ENCODE peak calls at places on chromosomes 11 and 22, in four cellular contexts. O is hepatocyte, N is neural progenitor cell, V is cardiac fibroblast. M is an unnamed sample.

GRCh38 chr22:46823248-46823647 is 60.8 kb downstream of the TBC1D22A start:
- DNase-seq in O (no peak), V (no peak), N (no peak), M (no peak)

GRCh38 chr22:40265783-40266182 is 80.5 kb upstream of the ADSL start:
- DNase-seq in O (no peak), V (no peak), N (no peak), M (no peak)

GRCh38 chr11:11403763-11404725 is 51.0 kb upstream of the CSNK2A3 start:
- DNase-seq in V (peak), O (peak), N (peak), M (no peak)

GRCh38 chr11:132111781-132112380 is 741.5 kb downstream of the NTM start:
- DNase-seq in N (no peak), O (no peak), V (peak), M (no peak)

GRCh38 chr11:128757235-128757711 is 63.4 kb downstream of the FLI1 start:
- DNase-seq in O (no peak), V (peak), N (no peak), M (no peak)

GRCh38 chr11:97389270-97389669 is 999.5 kb downstream of the JRKL start:
- DNase-seq in N (no peak), V (no peak), O (no peak), M (no peak)

GRCh38 chr11:60168306-60168705 is 14.6 kb downstream of the MS4A6A start:
- DNase-seq in V (no peak), N (no peak), O (no peak), M (no peak)

GRCh38 chr11:132231656-132232173 is 861.3 kb downstream of the NTM start:
- DNase-seq in N (no peak), O (no peak), V (no peak), M (no peak)

GRCh38 chr22:46763051-46763705 is 728 bp downstream of the TBC1D22A start:
- DNase-seq in N (no peak), V (peak), O (no peak), M (no peak)

GRCh38 chr11:111731839-111732238 is 34.4 kb downstream of the PPP2R1B start:
- DNase-seq in V (no peak), N (no peak), O (no peak), M (no peak)

GRCh38 chr11:117037279-117037951 is 60.8 kb downstream of the SIK3 start:
- DNase-seq in V (peak), O (no peak), N (no peak), M (no peak)

GRCh38 chr11:67421421-67422031 is 6.0 kb downstream of the CARNS1 start:
- DNase-seq in V (no peak), N (no peak), O (no peak), M (no peak)

GRCh38 chr11:16791494-16791961 is 53.1 kb downstream of the C11orf58 start:
- DNase-seq in V (peak), O (peak), N (no peak), M (peak)

GRCh38 chr11:116642902-116643301 is 129.9 kb downstream of the BUD13 start:
- DNase-seq in V (no peak), O (no peak), N (no peak), M (no peak)

GRCh38 chr11:110177057-110177397 is 83.8 kb downstream of the ZC3H12C start:
- DNase-seq in O (no peak), N (no peak), V (no peak), M (no peak)

GRCh38 chr11:74212533-74212932 is 41.4 kb downstream of the PPME1 start:
- DNase-seq in O (no peak), N (no peak), V (no peak), M (no peak)

GRCh38 chr11:118156531-118157185 is 4.0 kb upstream of the SCN4B start:
- DNase-seq in N (peak), O (peak), V (no peak), M (no peak)

GRCh38 chr11:105732611-105733010 is 122.7 kb downstream of the GRIA4 start:
- DNase-seq in V (no peak), O (no peak), N (no peak), M (peak)

GRCh38 chr11:57649826-57650738 is at the start of gene YPEL4:
- DNase-seq in O (peak), V (peak), N (peak), M (no peak)

GRCh38 chr11:108961095-108961494 is 296.2 kb downstream of the DDX10 start:
- DNase-seq in O (no peak), V (no peak), N (no peak), M (no peak)

GRCh38 chr11:113841691-113842090 is 33.7 kb downstream of the USP28 start:
- DNase-seq in O (no peak), V (no peak), N (no peak), M (no peak)

GRCh38 chr11:58024601-58025091 is 965 bp downstream of the OR9Q1 start:
- DNase-seq in N (no peak), V (peak), O (no peak), M (peak)

GRCh38 chr11:57885298-57886035 is 123.9 kb downstream of the CTNND1 start:
- DNase-seq in V (peak), O (peak), N (peak), M (no peak)

GRCh38 chr22:37233751-37234631 is 10.1 kb downstream of the RAC2 start:
- DNase-seq in N (no peak), O (no peak), V (peak), M (no peak)

GRCh38 chr11:106420686-106421085 is 343.2 kb downstream of the AASDHPPT start:
- DNase-seq in V (no peak), O (no peak), N (no peak), M (no peak)

GRCh38 chr11:75547617-75548054 is 14.4 kb upstream of the SERPINH1 start:
- DNase-seq in V (peak), O (peak), N (peak), M (no peak)

GRCh38 chr22:42780070-42780540 is 59.4 kb upstream of the A4GALT start:
- DNase-seq in N (peak), V (peak), O (peak), M (peak)

GRCh38 chr22:38429460-38430128 is 25.4 kb downstream of the KCNJ4 start:
- DNase-seq in N (no peak), V (no peak), O (no peak), M (no peak)

GRCh38 chr22:23531283-23531921 is 48.7 kb downstream of the IGLL1 start:
- DNase-seq in N (no peak), V (no peak), O (no peak), M (no peak)

DNA sequence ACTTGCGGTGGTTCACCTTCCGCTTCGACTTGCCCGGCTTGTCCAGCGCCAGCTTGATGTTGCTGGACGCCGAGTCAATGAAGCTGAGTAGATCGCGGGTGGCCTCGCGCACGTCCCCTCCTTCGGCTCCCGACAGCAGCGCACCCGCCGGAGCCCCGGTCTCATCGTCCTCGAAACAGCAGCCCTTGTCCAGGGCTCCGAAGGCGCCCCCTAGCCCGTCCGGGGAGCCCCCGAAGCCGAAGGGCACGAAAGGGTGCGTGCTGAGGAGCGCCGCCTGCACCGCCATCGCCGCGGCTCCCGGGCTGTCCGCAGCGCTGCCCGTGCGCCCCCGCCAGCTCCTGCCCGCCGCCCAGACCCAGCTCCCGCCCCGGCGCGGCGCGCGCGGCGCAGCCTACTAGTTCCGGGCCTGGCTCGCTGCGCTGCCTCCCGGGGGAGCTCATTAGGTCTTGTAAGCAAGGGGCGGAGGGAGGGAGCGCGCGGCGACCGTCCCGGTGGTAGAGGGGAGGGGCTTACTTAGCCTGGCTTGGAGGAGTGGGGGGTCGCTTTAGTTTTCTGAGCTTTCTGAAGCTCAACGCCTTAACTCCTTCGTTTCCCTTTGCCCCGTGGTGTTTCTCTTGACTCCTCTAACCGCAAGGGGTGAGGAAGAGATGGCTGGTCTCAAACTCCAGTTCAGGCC is at the start of gene FAM181B:
- DNase-seq in N (peak), V (peak), O (peak), M (no peak)
- TF ChIP-seq CTCF in N (no peak), V (no peak), O (no peak), M (no peak)

GRCh38 chr11:126127284-126127845 is 64.7 kb upstream of the CDON start:
- DNase-seq in V (no peak), O (no peak), N (no peak), M (no peak)
- H3K4me3 ChIP-seq in V (no peak), O (no peak), N (no peak), M (no peak)

GRCh38 chr11:93921695-93922468 is 71.5 kb upstream of the VSTM5 start:
- DNase-seq in O (peak), V (peak), N (peak), M (no peak)
- TF ChIP-seq CTCF in O (peak), V (peak), N (peak), M (peak)

DNA sequence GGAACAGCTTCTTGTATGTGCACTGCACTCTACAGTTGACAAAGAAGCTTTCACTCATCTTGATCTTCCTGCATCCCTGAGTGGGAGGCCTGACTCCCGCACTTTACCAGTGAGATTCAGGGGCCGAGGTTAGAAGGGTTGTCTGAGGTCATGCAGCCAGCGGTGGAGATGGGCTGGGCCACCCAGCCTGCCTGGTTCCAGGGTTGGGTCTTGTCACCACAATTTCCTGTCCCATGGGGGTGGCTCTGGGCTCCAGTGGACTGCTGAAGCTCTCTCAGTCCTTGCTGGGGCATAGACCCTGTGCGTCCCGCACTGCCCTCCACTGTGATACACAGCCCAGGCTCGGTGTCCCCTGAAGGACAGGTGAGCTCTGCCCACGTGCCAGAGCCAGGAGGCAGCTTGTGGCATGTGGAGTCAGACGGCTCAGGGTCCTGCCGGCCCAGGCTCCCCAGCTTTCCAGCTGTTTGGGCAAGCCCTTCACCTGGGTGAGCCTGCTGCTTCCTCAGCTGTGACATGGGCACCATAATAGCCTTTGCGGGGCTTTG is 6.9 kb upstream of the MYO7A start:
- DNase-seq in V (no peak), N (no peak), O (no peak), M (no peak)
- H3K4me3 ChIP-seq in V (no peak), N (no peak), O (no peak), M (no peak)

GRCh38 chr11:2574553-2575535 is 125.0 kb downstream of the KCNQ1OT1 start:
- DNase-seq in V (no peak), O (no peak), N (no peak), M (no peak)
- TF ChIP-seq CTCF in V (no peak), O (no peak), N (no peak), M (no peak)

GRCh38 chr11:68651985-68652682 is 32.2 kb upstream of the GAL start:
- DNase-seq in V (no peak), O (no peak), N (no peak), M (no peak)

GRCh38 chr11:68651208-68651984 is 32.9 kb upstream of the GAL start:
- DNase-seq in O (peak), N (no peak), V (no peak), M (no peak)

GRCh38 chr11:68652683-68653156 is 31.6 kb upstream of the GAL start:
- DNase-seq in O (no peak), V (no peak), N (no peak), M (no peak)

GRCh38 chr11:68650801-68651200 is 33.5 kb upstream of the GAL start:
- DNase-seq in O (no peak), N (no peak), V (no peak), M (no peak)

GRCh38 chr11:68649851-68650555 is 34.3 kb upstream of the GAL start:
- DNase-seq in O (no peak), N (no peak), V (no peak), M (no peak)
- H3K4me3 ChIP-seq in O (no peak), N (no peak), V (no peak), M (no peak)

GRCh38 chr11:13354335-13354734 is 76.7 kb downstream of the BMAL1 start:
- DNase-seq in O (no peak), N (peak), V (peak), M (no peak)
- TF ChIP-seq CTCF in O (peak), N (peak), V (peak), M (peak)

DNA sequence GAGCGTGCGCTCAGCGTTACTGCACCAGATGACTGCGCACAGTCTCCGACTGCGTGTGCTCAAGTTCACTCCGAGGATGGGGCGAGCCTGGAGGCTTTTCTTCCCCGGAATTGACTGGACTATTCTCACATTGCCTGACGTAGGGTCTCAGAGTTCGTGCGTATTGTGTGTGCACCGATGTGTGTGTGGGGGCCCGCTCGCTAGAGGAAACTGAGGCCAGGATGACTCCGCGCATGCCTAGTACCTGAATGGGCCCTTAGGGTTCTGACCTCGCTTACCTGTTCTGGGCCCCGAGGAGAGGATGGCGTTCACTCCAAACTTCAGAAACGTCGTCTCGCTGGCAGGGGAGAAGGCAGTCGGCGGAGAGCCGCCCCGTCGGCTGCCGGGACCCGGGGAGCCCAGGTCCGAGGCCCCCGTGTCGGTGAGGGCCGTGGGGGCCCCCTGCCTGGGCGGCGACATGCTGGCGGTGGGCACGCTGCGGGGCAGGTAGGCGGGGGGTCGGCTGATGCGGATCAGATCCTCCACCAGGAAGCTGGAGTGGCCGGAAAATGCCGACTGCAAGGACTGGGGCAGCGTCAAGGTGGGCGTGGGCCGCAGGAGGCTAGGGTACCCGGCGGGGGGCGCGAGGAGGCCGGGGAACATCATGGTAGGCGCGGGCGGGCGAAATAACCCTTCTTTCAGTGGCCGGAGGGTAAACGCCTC is 444 bp downstream of the DBX1 start:
- DNase-seq in O (no peak), V (no peak), N (peak), M (no peak)
- H3K4me3 ChIP-seq in O (no peak), V (no peak), N (peak), M (no peak)

DNA sequence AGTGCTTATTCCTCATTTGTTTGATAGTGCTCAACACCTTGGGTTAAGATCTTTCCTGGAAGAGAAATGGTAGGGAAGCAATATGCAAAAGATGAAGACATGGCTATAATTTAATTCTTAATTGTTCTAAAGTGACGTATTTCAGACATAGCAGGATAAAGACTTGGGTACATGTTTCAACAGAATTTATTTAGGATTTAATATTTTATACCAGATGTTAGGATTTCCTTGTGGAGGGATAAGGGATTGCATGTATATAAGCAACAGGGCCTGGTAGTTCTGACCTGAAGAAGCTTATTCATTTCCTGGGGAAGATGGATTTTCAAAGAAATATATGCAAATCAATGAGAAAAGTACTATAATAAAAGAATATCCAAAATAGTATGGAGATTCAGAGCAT is 163.8 kb downstream of the FAT3 start:
- DNase-seq in N (no peak), V (no peak), O (no peak), M (no peak)
- TF ChIP-seq CTCF in N (peak), V (peak), O (no peak), M (peak)

GRCh38 chr11:64036081-64037026 is 623 bp downstream of the FLRT1 start:
- DNase-seq in N (peak), O (peak), V (peak), M (no peak)
- H3K4me3 ChIP-seq in N (peak), O (peak), V (peak), M (peak)

M was measured in epithelial cell of proximal tubule.